ENCODE peak calls at places on chromosomes 1 and 21, in six cellular contexts. T, M, U, F, I and K are unnamed samples.

GRCh38 chr21:31354604-31355443 is 10.8 kb upstream of the TIAM1 start:
- DNase-seq in T (no peak), M (no peak), U (peak), F (peak), I (peak), K (no peak)

GRCh38 chr1:206609229-206609991 is 2.9 kb downstream of the EIF2D start:
- DNase-seq in T (peak), M (no peak), U (no peak), F (peak), I (no peak), K (no peak)

GRCh38 chr1:22056921-22057320 is 4.4 kb downstream of the CDC42 start:
- DNase-seq in T (no peak), M (no peak), U (no peak), F (no peak), I (no peak), K (no peak)

GRCh38 chr1:167166703-167167100 is 54.0 kb upstream of the POU2F1 start:
- DNase-seq in T (no peak), M (no peak), U (peak), F (no peak), I (no peak), K (no peak)

GRCh38 chr21:14071902-14072734 is 138.6 kb downstream of the LIPI start:
- DNase-seq in T (no peak), M (no peak), U (no peak), F (no peak), I (no peak), K (no peak)

GRCh38 chr1:143643148-143643885 is 328.5 kb downstream of the FAM72C start:
- DNase-seq in T (no peak), M (no peak), U (no peak), F (no peak), I (no peak), K (no peak)

GRCh38 chr21:36647279-36648093 is 51.4 kb upstream of the SIM2 start:
- DNase-seq in T (no peak), M (no peak), U (no peak), F (no peak), I (peak), K (no peak)

GRCh38 chr1:167718926-167719691 is 2.7 kb upstream of the MPZL1 start:
- DNase-seq in T (no peak), M (no peak), U (no peak), F (no peak), I (no peak), K (no peak)

GRCh38 chr1:234911787-234912186 is 216.8 kb downstream of the TOMM20 start:
- DNase-seq in T (no peak), M (no peak), U (no peak), F (peak), I (no peak), K (peak)

GRCh38 chr1:61011514-61012263 is 70.7 kb upstream of the NFIA start:
- DNase-seq in T (no peak), M (no peak), U (no peak), F (no peak), I (no peak), K (no peak)

GRCh38 chr1:157199421-157199755 is 61.2 kb upstream of the ETV3 start:
- DNase-seq in T (no peak), M (no peak), U (no peak), F (no peak), I (no peak), K (no peak)

GRCh38 chr21:38996355-38996754 is 186.9 kb downstream of the PSMG1 start:
- DNase-seq in T (no peak), M (no peak), U (no peak), F (no peak), I (no peak), K (no peak)

GRCh38 chr1:203551550-203551949 is 57.6 kb downstream of the OPTC start:
- DNase-seq in T (no peak), M (no peak), U (no peak), F (no peak), I (peak), K (no peak)

GRCh38 chr1:233055879-233056641 is 105.6 kb downstream of the NTPCR start:
- DNase-seq in T (no peak), M (no peak), U (no peak), F (no peak), I (no peak), K (no peak)

GRCh38 chr1:234957330-234958065 is 171.1 kb downstream of the TOMM20 start:
- DNase-seq in T (no peak), M (no peak), U (peak), F (no peak), I (peak), K (no peak)

GRCh38 chr1:22186316-22186715 is 43.4 kb upstream of the WNT4 start:
- DNase-seq in T (no peak), M (no peak), U (no peak), F (no peak), I (no peak), K (no peak)

DNA sequence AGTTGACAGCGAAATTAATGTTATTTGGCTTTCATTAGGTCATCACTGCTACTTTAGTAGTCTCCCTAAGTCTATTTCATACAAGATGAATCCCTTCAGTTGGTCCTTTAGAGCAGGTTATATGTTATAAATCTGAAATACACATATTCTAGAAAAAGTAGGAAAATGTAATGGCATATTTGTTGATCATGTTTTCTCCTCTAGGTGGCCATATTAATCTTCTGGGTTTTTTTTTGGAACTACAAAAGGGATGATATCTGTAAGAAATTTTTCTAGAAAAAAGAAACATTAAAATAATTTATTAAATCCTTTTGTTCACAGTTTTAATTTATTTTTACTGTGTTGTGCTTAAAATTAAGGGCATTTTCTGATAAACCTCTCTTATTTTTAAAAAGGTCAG is 87.9 kb downstream of the SYT14 start:
- DNase-seq in T (no peak), M (no peak), U (no peak), F (no peak), I (no peak), K (no peak)
- TF ChIP-seq CTCF in T (no peak), M (no peak), U (no peak), F (no peak), I (no peak), K (peak)

GRCh38 chr1:73623946-73624345 is 574.0 kb downstream of the LRRIQ3 start:
- DNase-seq in T (no peak), M (no peak), U (no peak), F (no peak), I (no peak), K (no peak)

GRCh38 chr1:73626326-73626725 is 571.6 kb downstream of the LRRIQ3 start:
- DNase-seq in T (no peak), M (no peak), U (no peak), F (no peak), I (peak), K (no peak)

GRCh38 chr1:73627723-73628122 is 570.3 kb downstream of the LRRIQ3 start:
- DNase-seq in T (no peak), M (no peak), U (no peak), F (no peak), I (no peak), K (no peak)
- TF ChIP-seq CTCF in T (no peak), M (no peak), U (no peak), F (no peak), I (no peak), K (no peak)

GRCh38 chr1:32464716-32465540 is at the start of gene ZBTB8B:
- DNase-seq in T (peak), M (no peak), U (peak), F (peak), I (peak), K (peak)

GRCh38 chr1:32464191-32464715 is 619 bp upstream of the ZBTB8B start:
- DNase-seq in T (no peak), M (no peak), U (no peak), F (no peak), I (peak), K (no peak)

GRCh38 chr1:32465541-32466002 is 700 bp downstream of the ZBTB8B start:
- DNase-seq in T (peak), M (no peak), U (no peak), F (no peak), I (no peak), K (no peak)

GRCh38 chr1:32468791-32469190 is 3.9 kb downstream of the ZBTB8B start:
- DNase-seq in T (no peak), M (no peak), U (no peak), F (no peak), I (no peak), K (no peak)

GRCh38 chr1:32466761-32467160 is 1.9 kb downstream of the ZBTB8B start:
- DNase-seq in T (no peak), M (no peak), U (no peak), F (no peak), I (no peak), K (no peak)
- TF ChIP-seq CTCF in T (no peak), M (no peak), U (no peak), F (no peak), I (no peak), K (no peak)

GRCh38 chr1:147725685-147726084 is 34.7 kb downstream of the GJA5 start:
- DNase-seq in T (no peak), M (no peak), U (no peak), F (no peak), I (no peak), K (no peak)

GRCh38 chr1:147726161-147726560 is 34.2 kb downstream of the GJA5 start:
- DNase-seq in T (no peak), M (no peak), U (no peak), F (no peak), I (no peak), K (no peak)

GRCh38 chr1:147721711-147722110 is 38.7 kb downstream of the GJA5 start:
- DNase-seq in T (no peak), M (no peak), U (no peak), F (no peak), I (no peak), K (no peak)

GRCh38 chr1:147722114-147722513 is 38.3 kb downstream of the GJA5 start:
- DNase-seq in T (no peak), M (no peak), U (no peak), F (no peak), I (no peak), K (no peak)

GRCh38 chr1:147723691-147724323 is 36.6 kb downstream of the GJA5 start:
- DNase-seq in T (no peak), M (no peak), U (peak), F (peak), I (peak), K (no peak)
- TF ChIP-seq CTCF in T (peak), M (no peak), U (peak), F (no peak), I (peak), K (peak)

DNA sequence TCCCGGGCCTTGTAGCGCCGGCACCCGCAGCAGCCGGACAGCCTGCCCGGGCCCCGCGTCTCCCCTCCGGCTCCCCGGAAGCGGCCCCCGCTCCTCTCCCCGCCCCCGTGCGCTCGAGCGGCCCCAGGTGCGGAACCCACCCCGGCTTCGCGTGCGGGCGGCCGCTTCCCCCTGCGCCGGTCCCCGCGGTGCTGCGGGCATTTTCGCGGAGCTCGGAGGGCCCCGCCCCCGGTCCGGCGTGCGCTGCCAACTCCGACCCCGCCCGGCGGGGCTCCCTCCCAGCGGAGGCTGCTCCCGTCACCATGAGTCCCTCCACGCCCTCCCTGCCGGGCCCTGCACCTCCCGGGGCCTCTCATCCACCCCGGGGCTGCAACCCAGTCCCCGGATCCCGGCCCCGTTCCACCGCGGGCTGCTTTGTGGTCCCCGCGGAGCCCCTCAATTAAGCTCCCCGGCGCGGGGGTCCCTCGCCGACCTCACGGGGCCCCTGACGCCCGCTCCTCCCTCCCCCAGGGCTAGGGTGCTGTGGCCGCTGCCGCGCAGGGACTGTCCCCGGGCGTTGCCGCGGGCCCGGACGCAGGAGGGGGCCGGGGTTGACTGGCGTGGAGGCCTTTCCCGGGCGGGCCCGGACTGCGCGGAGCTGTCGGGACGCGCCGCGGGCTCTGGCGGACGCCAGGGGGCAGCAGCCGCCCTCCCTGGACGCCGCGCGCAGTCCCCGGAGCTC is 159.4 kb downstream of the RUNX1 start:
- DNase-seq in T (peak), M (peak), U (peak), F (peak), I (peak), K (peak)
- TF ChIP-seq CTCF in T (peak), M (peak), U (peak), F (peak), I (peak), K (peak)

GRCh38 chr1:79197421-79197820 is 190.9 kb upstream of the ADGRL4 start:
- DNase-seq in T (no peak), M (no peak), U (no peak), F (no peak), I (peak), K (no peak)
- TF ChIP-seq CTCF in T (peak), M (no peak), U (no peak), F (no peak), I (peak), K (peak)

GRCh38 chr1:15810073-15810472 is 2.6 kb upstream of the UQCRHL start:
- DNase-seq in T (no peak), M (no peak), U (no peak), F (no peak), I (no peak), K (no peak)
- TF ChIP-seq CTCF in T (no peak), M (no peak), U (no peak), F (no peak), I (no peak), K (no peak)